ENCODE peak calls at places on chromosomes 13 and 19, in nine cellular contexts. C is HT1080; W is NCI-H69; J is aorta; F is RPMI8226; Z is GM04503; Y is CD8-positive, alpha-beta memory T cell; U is Caco-2; L is heart left ventricle. E is an unnamed sample.

GRCh38 chr13:109274188-109274821 is 512.1 kb downstream of the IRS2 start:
- DNase-seq in F (no peak), W (no peak), C (peak), Z (peak), J (no peak), Y (no peak), L (peak), U (peak), E (no peak)

GRCh38 chr19:5224480-5224879 is 116.1 kb downstream of the PTPRS start:
- DNase-seq in W (no peak), Y (no peak), L (no peak), Z (no peak), J (no peak), F (no peak), U (no peak), C (no peak), E (no peak)

GRCh38 chr13:41411536-41411935 is 45.8 kb upstream of the RGCC start:
- DNase-seq in Y (no peak), U (peak), W (peak), Z (peak), L (no peak), F (no peak), C (peak), J (no peak), E (no peak)

GRCh38 chr19:13507053-13507611 is 853 bp upstream of the CACNA1A start:
- DNase-seq in L (no peak), F (no peak), Z (no peak), W (no peak), U (no peak), Y (no peak), C (no peak), J (no peak), E (no peak)

GRCh38 chr19:47512183-47512947 is 2.5 kb downstream of the NAPA start:
- DNase-seq in J (no peak), U (peak), W (no peak), F (no peak), Z (peak), L (no peak), Y (no peak), C (no peak), E (no peak)

GRCh38 chr13:38338089-38338488 is 11.6 kb upstream of the UFM1 start:
- DNase-seq in F (no peak), Z (no peak), Y (no peak), L (no peak), W (no peak), U (no peak), C (no peak), J (no peak), E (no peak)

GRCh38 chr19:48720613-48721296 is 1.2 kb upstream of the MAMSTR start:
- DNase-seq in C (peak), F (peak), L (peak), Y (peak), J (peak), W (peak), U (peak), Z (peak), E (peak)

GRCh38 chr19:10295305-10295846 is 5.6 kb downstream of the ICAM5 start:
- DNase-seq in F (no peak), L (no peak), Y (peak), J (no peak), Z (no peak), U (no peak), C (no peak), W (no peak), E (peak)

GRCh38 chr19:3699071-3699740 is 1.1 kb downstream of the PIP5K1C start:
- DNase-seq in L (peak), C (peak), Y (no peak), U (no peak), Z (no peak), F (peak), J (peak), W (peak), E (peak)

GRCh38 chr19:19661675-19662251 is 1.7 kb downstream of the ATP13A1 start:
- DNase-seq in F (peak), Y (peak), L (no peak), W (no peak), C (no peak), J (no peak), U (no peak), Z (no peak), E (no peak)

GRCh38 chr13:33080962-33081655 is 64.9 kb downstream of the KL start:
- DNase-seq in F (no peak), U (no peak), W (peak), L (no peak), J (no peak), C (no peak), Z (no peak), Y (no peak), E (no peak)

GRCh38 chr13:77729502-77730221 is 32.2 kb downstream of the SLAIN1 start:
- DNase-seq in C (no peak), U (no peak), F (no peak), Y (no peak), J (no peak), W (peak), L (no peak), Z (no peak), E (no peak)

GRCh38 chr19:29421186-29421525 is 104.6 kb upstream of the VSTM2B start:
- DNase-seq in Y (no peak), W (no peak), J (no peak), C (peak), F (no peak), U (no peak), L (no peak), Z (no peak), E (no peak)

GRCh38 chr13:74200081-74200480 is 65.9 kb upstream of the KLF12 start:
- DNase-seq in C (peak), Y (no peak), U (no peak), J (no peak), Z (no peak), F (no peak), W (no peak), L (no peak), E (no peak)

GRCh38 chr13:81078048-81078447 is 737.1 kb upstream of the SPRY2 start:
- DNase-seq in J (no peak), L (no peak), Z (no peak), C (no peak), W (no peak), F (no peak), U (no peak), Y (no peak), E (no peak)

GRCh38 chr19:23762884-23763711 is 4.4 kb upstream of the ZNF681 start:
- DNase-seq in C (no peak), L (peak), Y (peak), Z (no peak), J (peak), F (peak), U (peak), W (peak), E (peak)

GRCh38 chr19:3577741-3578344 is 5.1 kb downstream of the HMG20B start:
- DNase-seq in U (no peak), C (no peak), L (no peak), Z (no peak), J (no peak), F (no peak), W (no peak), Y (no peak), E (no peak)

GRCh38 chr19:47444388-47444821 is 25.1 kb upstream of the MEIS3 start:
- DNase-seq in L (no peak), J (no peak), W (peak), U (no peak), Z (no peak), F (no peak), C (no peak), Y (peak), E (no peak)

GRCh38 chr19:52237771-52238400 is 31.5 kb upstream of the ZNF766 start:
- DNase-seq in Z (no peak), Y (peak), U (peak), F (peak), W (peak), J (no peak), C (peak), L (peak), E (no peak)

GRCh38 chr13:24071016-24071415 is 89.5 kb upstream of the SPATA13 start:
- DNase-seq in L (no peak), Z (no peak), F (no peak), W (no peak), Y (no peak), U (no peak), C (no peak), J (no peak), E (no peak)

GRCh38 chr13:113169277-113170272 is 11.1 kb downstream of the PROZ start:
- DNase-seq in U (no peak), C (no peak), Z (no peak), J (no peak), W (peak), F (no peak), L (peak), Y (no peak), E (no peak)

GRCh38 chr19:43152217-43152616 is 34.1 kb downstream of the PSG5 start:
- DNase-seq in U (no peak), C (no peak), L (no peak), F (no peak), J (no peak), Z (no peak), W (no peak), Y (no peak), E (no peak)

GRCh38 chr19:38224014-38224862 is at the start of gene DPF1:
- DNase-seq in L (peak), J (no peak), W (peak), C (peak), U (peak), F (peak), Z (no peak), Y (peak), E (no peak)

GRCh38 chr19:46574533-46574932 is 26.6 kb upstream of the CALM3 start:
- DNase-seq in F (no peak), L (no peak), J (no peak), U (no peak), C (no peak), Y (no peak), Z (no peak), W (peak), E (no peak)

GRCh38 chr19:55443045-55443823 is at the start of gene SHISA7:
- DNase-seq in C (no peak), J (no peak), L (no peak), F (peak), Z (no peak), W (peak), U (no peak), Y (no peak), E (no peak)

GRCh38 chr19:3302755-3303154 is 63.6 kb upstream of the NFIC start:
- DNase-seq in F (no peak), U (no peak), Z (no peak), J (no peak), Y (no peak), W (peak), L (no peak), C (no peak), E (no peak)

GRCh38 chr19:38952395-38953165 is 21.8 kb downstream of the MRPS12 start:
- DNase-seq in C (no peak), U (peak), L (no peak), J (no peak), F (peak), Y (peak), W (peak), Z (no peak), E (no peak)

GRCh38 chr13:106528711-106529414 is 6.6 kb downstream of the EFNB2 start:
- DNase-seq in C (no peak), U (no peak), Z (no peak), L (no peak), J (no peak), F (no peak), W (peak), Y (no peak), E (no peak)

GRCh38 chr13:46796515-46797467 is at the start of gene ESD:
- DNase-seq in Y (peak), J (peak), F (peak), U (peak), L (peak), C (peak), Z (peak), W (peak), E (peak)

GRCh38 chr19:46022061-46022430 is 807 bp downstream of the PGLYRP1 start:
- DNase-seq in C (no peak), Z (no peak), L (no peak), W (no peak), F (no peak), U (peak), J (no peak), Y (no peak), E (no peak)

GRCh38 chr13:106205871-106206270 is 329.6 kb downstream of the EFNB2 start:
- DNase-seq in Z (no peak), F (no peak), J (no peak), C (no peak), W (no peak), U (no peak), L (no peak), Y (no peak), E (no peak)

GRCh38 chr19:18762125-18763023 is 28.7 kb downstream of the COMP start:
- DNase-seq in Z (no peak), U (no peak), L (peak), C (no peak), J (no peak), W (peak), F (peak), Y (no peak), E (peak)

GRCh38 chr19:32018014-32018413 is 327.4 kb upstream of the ZNF507 start:
- DNase-seq in C (peak), Y (no peak), W (no peak), J (no peak), Z (peak), F (no peak), U (no peak), L (no peak), E (no peak)

GRCh38 chr19:38263696-38264485 is 482 bp upstream of the SPINT2 start:
- DNase-seq in Z (no peak), L (peak), Y (peak), W (peak), U (peak), F (peak), J (peak), C (no peak), E (peak)

GRCh38 chr19:18401580-18402112 is 4.2 kb upstream of the LRRC25 start:
- DNase-seq in J (no peak), W (peak), Z (no peak), Y (no peak), L (no peak), C (peak), U (peak), F (peak), E (no peak)

GRCh38 chr19:41883821-41884733 is 1.1 kb downstream of the ARHGEF1 start:
- DNase-seq in C (peak), U (peak), J (peak), Y (peak), F (peak), W (peak), L (peak), Z (peak), E (peak)

GRCh38 chr19:47100290-47100689 is 13.3 kb downstream of the ZC3H4 start:
- DNase-seq in C (no peak), Z (no peak), U (no peak), Y (no peak), F (no peak), J (no peak), L (no peak), W (no peak), E (no peak)

GRCh38 chr19:48991823-48992570 is 1.1 kb downstream of the GYS1 start:
- DNase-seq in J (peak), W (no peak), Y (no peak), C (peak), F (no peak), U (peak), L (peak), Z (no peak), E (no peak)

E was measured in upper lobe of right lung.